ENCODE peak calls at places on chromosomes 12 and 14, in six cellular contexts. C is cardiac muscle cell, B is NCI-H748 treated with DMSO at 0.1 percent for 48 hours, V is MM.1S, A is NCI-H1092 treated with DMSO at 0.1 percent for 48 hours, L is fibroblast of pulmonary artery. N is an unnamed sample.

GRCh38 chr14:102584871-102585869 is 7.3 kb upstream of the RCOR1 start:
- DNase-seq in A (no peak), V (no peak), B (no peak), L (peak; percentile 70), C (peak; percentile 80), N (no peak)

GRCh38 chr14:38079268-38079667 is 128.4 kb upstream of the SSTR1 start:
- DNase-seq in L (no peak), B (no peak), C (no peak), A (no peak), V (no peak), N (no peak)

GRCh38 chr12:116432321-116432750 is 126.8 kb upstream of the MAP1LC3B2 start:
- DNase-seq in L (peak; percentile 94), C (no peak), B (no peak), A (no peak), V (no peak), N (no peak)

GRCh38 chr12:107236824-107237467 is 143.6 kb upstream of the CRY1 start:
- DNase-seq in C (no peak), V (no peak), B (no peak), L (peak; percentile 30), A (no peak), N (no peak)

GRCh38 chr12:96371787-96372699 is 28.2 kb downstream of the CDK17 start:
- DNase-seq in A (no peak), C (no peak), V (no peak), B (no peak), L (no peak), N (no peak)

GRCh38 chr12:112380663-112381420 is 1.4 kb downstream of the HECTD4 start:
- DNase-seq in L (no peak), V (no peak), A (peak; percentile 20), C (peak; percentile 10), B (no peak), N (no peak)

GRCh38 chr12:3863756-3864155 is 9.4 kb downstream of the PARP11 start:
- DNase-seq in C (no peak), V (no peak), B (no peak), L (no peak), A (no peak), N (no peak)

GRCh38 chr14:38592764-38593442 is 337.0 kb upstream of the CLEC14A start:
- DNase-seq in A (no peak), C (no peak), V (no peak), L (no peak), B (no peak), N (no peak)

GRCh38 chr12:127162902-127163301 is 1104.1 kb upstream of the TMEM132C start:
- DNase-seq in L (peak; percentile 43), A (no peak), B (no peak), C (no peak), V (peak; percentile 52), N (no peak)

GRCh38 chr14:28308727-28309126 is 457.9 kb upstream of the FOXG1 start:
- DNase-seq in L (peak; percentile 95), B (no peak), V (no peak), C (no peak), A (no peak), N (no peak)

GRCh38 chr12:43267782-43268181 is 284.2 kb downstream of the ADAMTS20 start:
- DNase-seq in L (peak; percentile 39), A (no peak), B (no peak), V (no peak), C (no peak), N (no peak)

N was measured in NCI-H345.